ENCODE peak calls at places on chromosomes 6 and 20, in ten cellular contexts. P is brain microvascular endothelial cell; A is CD4-positive, CD25-positive, alpha-beta regulatory T cell; J is fibroblast of lung; Q is substantia nigra; R is SK-N-SH; L is CD4-positive, alpha-beta memory T cell; N is heart right ventricle; C is adrenal gland; S is effector memory CD4-positive, alpha-beta T cell. O is an unnamed sample.

GRCh38 chr6:107847844-107848802 is 24.0 kb upstream of the SCML4 start:
- DNase-seq in C (peak; percentile 87), L (peak; percentile 78), J (peak; percentile 71), N (peak; percentile 88), R (peak; percentile 95), Q (peak; percentile 21), S (peak; percentile 74), A (peak; percentile 76), P (peak; percentile 72), O (peak; percentile 62)

GRCh38 chr6:141105481-141105880 is 1027.2 kb upstream of the GJE1 start:
- DNase-seq in R (no peak), N (no peak), Q (no peak), J (peak; percentile 12), S (no peak), P (peak; percentile 70), C (no peak), L (no peak), A (no peak), O (no peak)

GRCh38 chr20:60589624-60590023 is 631.4 kb downstream of the CDH26 start:
- DNase-seq in J (peak; percentile 45), P (no peak), L (no peak), N (no peak), Q (no peak), S (no peak), C (no peak), R (no peak), A (no peak), O (peak; percentile 38)

GRCh38 chr6:126176266-126176665 is 163.6 kb upstream of the CENPW start:
- DNase-seq in R (peak; percentile 8), J (peak; percentile 50), S (no peak), Q (no peak), N (no peak), C (no peak), P (peak; percentile 35), A (no peak), L (no peak), O (no peak)

GRCh38 chr20:37298190-37298939 is 8.9 kb downstream of the MANBAL start:
- DNase-seq in N (no peak), L (no peak), J (peak; percentile 73), S (no peak), P (peak; percentile 32), R (no peak), A (no peak), Q (no peak), C (no peak), O (peak; percentile 62)

GRCh38 chr6:26197736-26198625 is 110.8 kb downstream of the HFE start:
- DNase-seq in C (no peak), S (no peak), J (peak; percentile 39), P (no peak), R (no peak), A (peak; percentile 62), N (no peak), L (peak; percentile 39), Q (no peak), O (peak; percentile 65)

GRCh38 chr6:14276667-14277404 is 159.3 kb downstream of the CD83 start:
- DNase-seq in S (no peak), L (peak; percentile 76), N (no peak), C (no peak), A (peak; percentile 79), P (peak; percentile 39), R (no peak), J (no peak), Q (no peak), O (peak; percentile 71)

GRCh38 chr6:5772634-5773230 is 234.0 kb downstream of the NRN1 start:
- DNase-seq in P (no peak), S (no peak), R (no peak), Q (no peak), C (no peak), J (no peak), N (no peak), A (no peak), L (no peak), O (no peak)

GRCh38 chr20:59123011-59123676 is 40.5 kb upstream of the ZNF831 start:
- DNase-seq in Q (no peak), J (no peak), P (no peak), R (no peak), S (no peak), L (peak; percentile 81), A (peak; percentile 77), N (no peak), C (no peak), O (no peak)

GRCh38 chr6:158688860-158689259 is 39.0 kb downstream of the SYTL3 start:
- DNase-seq in N (no peak), S (no peak), A (no peak), Q (no peak), L (no peak), P (no peak), R (no peak), C (no peak), J (no peak), O (no peak)

GRCh38 chr6:84150680-84151079 is 76.8 kb downstream of the CEP162 start:
- DNase-seq in C (no peak), Q (no peak), P (peak; percentile 35), N (no peak), R (no peak), S (no peak), L (no peak), J (peak; percentile 95), A (no peak), O (no peak)

GRCh38 chr6:117938324-117938995 is 31.4 kb downstream of the SLC35F1 start:
- DNase-seq in L (no peak), J (no peak), Q (no peak), A (no peak), S (no peak), R (no peak), N (no peak), C (peak; percentile 20), P (no peak), O (no peak)

GRCh38 chr6:39189915-39190544 is 39.2 kb downstream of the KCNK5 start:
- DNase-seq in P (peak; percentile 12), S (no peak), R (peak; percentile 69), Q (peak; percentile 34), L (no peak), J (peak; percentile 9), N (no peak), A (no peak), C (no peak), O (no peak)

GRCh38 chr6:56368484-56368883 is 121.1 kb upstream of the COL21A1 start:
- DNase-seq in A (no peak), J (no peak), Q (no peak), L (no peak), C (no peak), N (no peak), R (no peak), P (no peak), S (no peak), O (no peak)

GRCh38 chr6:56366112-56366852 is 118.9 kb upstream of the COL21A1 start:
- DNase-seq in C (no peak), L (no peak), P (no peak), S (no peak), Q (no peak), R (no peak), J (no peak), A (no peak), N (no peak), O (no peak)

GRCh38 chr6:56363796-56364195 is 116.4 kb upstream of the COL21A1 start:
- DNase-seq in P (no peak), N (no peak), L (no peak), R (no peak), J (no peak), S (no peak), A (no peak), Q (no peak), C (no peak), O (no peak)

GRCh38 chr6:56361812-56362211 is 114.4 kb upstream of the COL21A1 start:
- DNase-seq in R (no peak), C (no peak), L (no peak), A (no peak), P (no peak), J (no peak), Q (no peak), S (no peak), N (no peak), O (no peak)

GRCh38 chr6:56364482-56365313 is 117.3 kb upstream of the COL21A1 start:
- DNase-seq in S (no peak), N (no peak), Q (no peak), L (no peak), J (peak; percentile 71), R (peak; percentile 21), C (no peak), P (peak; percentile 51), A (no peak), O (no peak)
- H3K27ac ChIP-seq in S (no peak overlapping the region), N (no peak overlapping the region), Q (no peak overlapping the region), L (no peak overlapping the region), J (no peak overlapping the region), R (peak overlapping the region; percentile 96), C (no peak overlapping the region), P (peak overlapping the region; percentile 12), A (no peak overlapping the region), O (no peak overlapping the region)

DNA sequence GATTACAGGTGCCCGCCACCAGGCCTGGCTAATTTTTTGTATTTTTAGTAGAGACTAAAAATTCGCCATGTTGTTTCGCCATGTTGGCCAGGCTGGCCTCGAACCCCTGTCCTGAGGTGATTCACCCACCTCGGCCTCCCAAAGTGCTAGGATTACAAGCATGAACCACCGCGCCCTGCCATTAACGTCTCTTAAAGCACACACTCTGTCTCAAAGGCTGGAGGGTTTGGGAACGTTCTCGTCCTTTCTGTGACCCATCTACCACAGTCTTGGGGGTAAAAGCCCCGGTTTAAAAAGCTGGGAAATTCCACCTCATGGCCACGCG is 57.8 kb upstream of the ARID1B start:
- DNase-seq in C (no peak), A (no peak), Q (no peak), R (no peak), N (no peak), P (peak; percentile 25), L (no peak), S (no peak), J (no peak), O (no peak)
- H3K27ac ChIP-seq in C (peak overlapping the region; percentile 77), A (no peak overlapping the region), Q (peak overlapping the region; percentile 82), R (no peak overlapping the region), N (peak overlapping the region; percentile 91), P (peak overlapping the region; percentile 88), L (peak overlapping the region; percentile 43), S (peak overlapping the region; percentile 57), J (peak overlapping the region; percentile 47), O (peak overlapping the region; percentile 47)

DNA sequence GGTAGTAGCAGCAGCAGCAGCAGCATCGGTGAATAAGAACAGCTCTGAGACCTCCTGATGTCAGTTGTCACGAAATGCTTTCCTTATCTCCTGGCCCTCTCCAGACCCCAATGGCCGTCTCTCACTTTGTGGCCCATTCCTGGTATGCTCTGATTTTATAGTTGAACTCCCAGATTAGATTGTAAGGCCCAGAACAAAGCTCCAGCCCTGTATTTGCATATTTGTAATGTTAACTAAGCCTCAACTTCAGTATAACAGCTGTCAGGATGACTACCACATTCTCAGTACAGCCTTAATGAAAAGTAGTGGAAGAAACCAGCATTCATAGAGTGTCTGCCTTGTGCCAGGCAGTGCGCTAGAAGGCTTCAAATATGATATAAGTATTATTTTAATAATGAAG is 180.9 kb downstream of the SASH1 start:
- DNase-seq in J (no peak), N (no peak), R (no peak), L (no peak), C (no peak), A (no peak), S (no peak), P (no peak), Q (no peak), O (no peak)
- H3K27ac ChIP-seq in J (peak overlapping the region; percentile 59), N (no peak overlapping the region), R (peak overlapping the region; percentile 62), L (no peak overlapping the region), C (no peak overlapping the region), A (no peak overlapping the region), S (no peak overlapping the region), P (peak overlapping the region; percentile 100), Q (peak overlapping the region; percentile 55), O (no peak overlapping the region)

DNA sequence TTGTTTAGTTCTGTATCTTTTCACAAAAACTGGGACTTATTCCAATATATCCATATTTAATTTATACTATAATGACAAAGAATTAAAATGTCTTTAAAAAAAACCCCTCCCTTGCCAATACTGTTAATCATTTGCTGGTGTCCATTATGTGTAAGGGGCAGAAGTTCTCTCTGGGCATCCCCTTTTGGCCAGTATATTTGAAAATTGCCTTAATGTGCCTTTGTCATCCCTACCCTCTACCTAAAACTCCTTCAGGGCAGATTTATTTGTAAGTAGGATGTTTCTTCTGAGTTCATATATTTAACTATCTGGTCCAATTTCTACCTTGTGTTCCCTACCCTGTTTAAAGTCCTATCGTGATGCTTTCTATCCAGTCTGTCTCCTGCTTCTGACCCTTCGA is 62.9 kb downstream of the ARHGAP18 start:
- DNase-seq in R (no peak), C (no peak), J (no peak), S (no peak), Q (no peak), A (no peak), L (no peak), P (no peak), N (no peak), O (no peak)
- H3K27ac ChIP-seq in R (peak overlapping the region; percentile 86), C (peak overlapping the region; percentile 14), J (no peak overlapping the region), S (no peak overlapping the region), Q (no peak overlapping the region), A (no peak overlapping the region), L (no peak overlapping the region), P (peak overlapping the region; percentile 71), N (peak overlapping the region; percentile 66), O (peak overlapping the region; percentile 8)